ENCODE peak calls at places on chromosome 13, in eight cellular contexts. N is cardiac muscle cell, G is GM12865, H is transverse colon, S is psoas muscle, O is AG10803, L is lower lobe of right lung, M is PC-3. Y is an unnamed sample.
A peak's percentile ranks its signal among the peaks of the same experiment; 100 is the strongest.

GRCh38 chr13:36822786-36823185 is 3.8 kb downstream of the RFXAP start:
- DNase-seq in H (no peak), O (no peak), L (no peak), G (no peak), N (peak; percentile 15), S (no peak), M (no peak), Y (no peak)

GRCh38 chr13:38979891-38980627 is 10.6 kb downstream of the STOML3 start:
- DNase-seq in M (no peak), L (no peak), H (peak; percentile 13), G (no peak), N (peak; percentile 36), O (peak; percentile 10), S (peak; percentile 23), Y (no peak)

GRCh38 chr13:109204252-109204651 is 574.8 kb downstream of the MYO16 start:
- DNase-seq in S (no peak), M (no peak), H (no peak), O (peak; percentile 42), L (no peak), N (no peak), G (no peak), Y (no peak)

GRCh38 chr13:21124853-21125252 is 51.5 kb downstream of the SKA3 start:
- DNase-seq in N (peak; percentile 72), L (no peak), G (no peak), H (no peak), M (peak; percentile 78), S (no peak), O (peak; percentile 39), Y (no peak)

GRCh38 chr13:95267662-95268369 is 33.4 kb downstream of the ABCC4 start:
- DNase-seq in O (peak; percentile 87), G (no peak), L (no peak), S (no peak), H (peak; percentile 40), N (peak; percentile 81), M (peak; percentile 56), Y (no peak)

GRCh38 chr13:99366075-99366987 is 59.1 kb upstream of the GPR183 start:
- DNase-seq in N (no peak), H (no peak), O (no peak), L (no peak), M (no peak), G (peak; percentile 62), S (no peak), Y (peak; percentile 48)

GRCh38 chr13:31105020-31105800 is 56.5 kb downstream of the HSPH1 start:
- DNase-seq in N (peak; percentile 54), G (no peak), O (no peak), S (no peak), M (no peak), L (no peak), H (no peak), Y (no peak)

GRCh38 chr13:24032252-24032651 is 128.3 kb upstream of the SPATA13 start:
- DNase-seq in H (no peak), L (no peak), N (peak; percentile 95), O (peak; percentile 98), S (no peak), M (no peak), G (no peak), Y (no peak)

GRCh38 chr13:110027470-110028240 is 241.3 kb upstream of the IRS2 start:
- DNase-seq in H (no peak), G (no peak), N (no peak), O (no peak), L (no peak), M (no peak), S (no peak), Y (no peak)

GRCh38 chr13:62305758-62306157 is 890.1 kb upstream of the PCDH20 start:
- DNase-seq in H (no peak), L (no peak), N (no peak), S (no peak), M (no peak), G (peak; percentile 69), O (no peak), Y (no peak)

GRCh38 chr13:38415233-38415632 is 65.6 kb downstream of the UFM1 start:
- DNase-seq in S (no peak), M (no peak), O (no peak), L (no peak), N (no peak), G (peak; percentile 79), H (peak; percentile 8), Y (peak; percentile 40)

GRCh38 chr13:27920677-27921420 is 1.0 kb downstream of the PDX1 start:
- DNase-seq in L (no peak), H (no peak), S (no peak), N (peak; percentile 25), O (peak; percentile 11), M (peak; percentile 26), G (no peak), Y (no peak)

GRCh38 chr13:41458939-41459753 is 1.8 kb downstream of the RGCC start:
- DNase-seq in N (peak; percentile 70), H (peak; percentile 65), M (peak; percentile 59), S (peak; percentile 37), L (peak; percentile 65), G (peak; percentile 65), O (peak; percentile 78), Y (peak; percentile 81)

GRCh38 chr13:59263531-59263930 is 900.2 kb downstream of the DIAPH3 start:
- DNase-seq in S (no peak), N (no peak), G (no peak), O (no peak), L (no peak), M (no peak), H (no peak), Y (no peak)

GRCh38 chr13:59266478-59267063 is 897.2 kb downstream of the DIAPH3 start:
- DNase-seq in O (no peak), G (no peak), N (peak; percentile 14), H (no peak), S (no peak), L (no peak), M (no peak), Y (no peak)

GRCh38 chr13:59259416-59260000 is 904.2 kb downstream of the DIAPH3 start:
- DNase-seq in S (no peak), L (no peak), H (no peak), M (no peak), G (no peak), N (no peak), O (no peak), Y (no peak)

DNA sequence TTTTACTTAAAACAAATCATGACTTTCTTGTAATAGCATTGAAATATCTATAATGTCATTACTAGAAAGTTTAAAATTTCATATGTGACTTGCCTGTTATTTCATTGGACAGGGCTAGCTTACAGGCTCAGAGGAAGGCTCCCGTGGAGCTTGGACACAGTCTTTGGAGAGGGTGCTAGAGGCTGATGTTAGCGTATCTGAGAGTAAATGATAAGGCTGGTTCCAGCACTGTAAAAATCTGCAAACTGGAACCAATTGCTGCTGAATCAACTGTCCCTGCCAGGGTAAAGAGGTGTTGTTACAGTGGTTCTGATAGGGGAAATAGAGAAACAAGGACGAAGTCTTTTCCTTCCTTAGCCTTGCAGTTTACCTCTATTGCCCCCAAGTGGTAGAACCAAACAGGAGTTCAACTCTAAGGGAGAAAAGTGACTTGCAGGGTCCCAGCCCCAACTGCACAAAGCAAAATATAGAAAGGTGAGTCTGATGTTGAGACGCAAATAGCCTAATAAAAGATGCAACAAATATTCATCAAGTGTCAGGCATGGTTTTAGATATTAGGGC is 901.7 kb downstream of the DIAPH3 start:
- DNase-seq in G (peak; percentile 9), S (no peak), N (peak; percentile 68), M (no peak), L (no peak), H (no peak), O (no peak), Y (no peak)
- TF ChIP-seq CTCF in G (peak; percentile 15), S (peak; percentile 9), N (peak; percentile 72), M (no peak), L (no peak), H (no peak), O (no peak), Y (no peak)

DNA sequence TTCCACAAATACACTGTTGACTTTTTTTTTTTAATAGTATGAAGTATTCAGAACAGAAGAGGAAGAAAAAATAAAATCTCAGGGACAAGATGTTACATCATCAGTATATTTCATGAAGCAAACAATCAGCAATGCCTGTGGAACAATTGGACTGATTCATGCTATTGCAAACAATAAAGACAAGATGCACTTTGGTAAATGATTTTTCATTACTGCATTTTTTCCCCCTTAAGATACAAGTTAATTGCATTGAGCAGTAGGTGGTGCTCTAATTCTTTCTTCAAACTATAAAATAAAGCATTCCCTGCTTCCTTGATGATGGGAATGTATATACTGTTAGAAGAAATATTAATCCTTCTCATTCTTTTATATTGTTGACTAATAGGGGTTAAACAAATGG is 17.1 kb downstream of the UCHL3 start:
- DNase-seq in G (no peak), N (peak; percentile 67), H (no peak), S (no peak), L (no peak), O (peak; percentile 75), M (peak; percentile 64), Y (no peak)
- TF ChIP-seq CTCF in G (peak; percentile 14), N (peak; percentile 53), H (no peak), S (peak; percentile 24), L (no peak), O (peak; percentile 62), M (peak; percentile 57), Y (no peak)

DNA sequence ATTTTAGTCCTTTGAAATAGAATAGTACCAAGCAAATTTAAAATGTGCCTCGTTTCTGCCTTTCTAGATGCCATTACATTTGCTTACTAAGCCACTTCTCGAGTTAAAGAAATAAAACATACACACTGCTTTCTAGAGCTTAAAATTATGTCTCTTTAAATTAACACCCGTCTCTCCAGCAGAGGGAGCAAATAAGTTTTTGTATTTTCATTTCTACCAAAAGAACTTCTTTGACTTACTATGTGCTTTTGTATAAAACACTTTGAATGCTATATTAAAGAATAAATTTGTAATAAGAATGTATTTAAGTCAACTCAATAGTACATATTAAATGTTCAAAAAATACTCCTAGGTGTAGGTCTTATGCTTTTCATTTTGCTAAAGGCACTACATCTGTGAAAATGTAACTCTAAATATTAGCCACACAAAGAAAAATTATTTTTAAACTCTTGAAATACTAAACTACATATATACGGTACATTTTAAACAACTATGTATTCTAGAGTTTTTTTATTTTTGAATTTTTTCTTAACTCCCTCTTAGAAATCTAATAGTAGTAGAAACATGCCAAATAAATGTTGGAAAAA is 269.3 kb upstream of the MIR17HG start:
- DNase-seq in S (no peak), G (no peak), H (no peak), L (no peak), N (peak; percentile 41), M (peak; percentile 21), O (no peak), Y (no peak)
- TF ChIP-seq CTCF in S (peak; percentile 4), G (peak; percentile 6), H (no peak), L (no peak), N (peak; percentile 42), M (peak; percentile 54), O (no peak), Y (peak; percentile 23)

DNA sequence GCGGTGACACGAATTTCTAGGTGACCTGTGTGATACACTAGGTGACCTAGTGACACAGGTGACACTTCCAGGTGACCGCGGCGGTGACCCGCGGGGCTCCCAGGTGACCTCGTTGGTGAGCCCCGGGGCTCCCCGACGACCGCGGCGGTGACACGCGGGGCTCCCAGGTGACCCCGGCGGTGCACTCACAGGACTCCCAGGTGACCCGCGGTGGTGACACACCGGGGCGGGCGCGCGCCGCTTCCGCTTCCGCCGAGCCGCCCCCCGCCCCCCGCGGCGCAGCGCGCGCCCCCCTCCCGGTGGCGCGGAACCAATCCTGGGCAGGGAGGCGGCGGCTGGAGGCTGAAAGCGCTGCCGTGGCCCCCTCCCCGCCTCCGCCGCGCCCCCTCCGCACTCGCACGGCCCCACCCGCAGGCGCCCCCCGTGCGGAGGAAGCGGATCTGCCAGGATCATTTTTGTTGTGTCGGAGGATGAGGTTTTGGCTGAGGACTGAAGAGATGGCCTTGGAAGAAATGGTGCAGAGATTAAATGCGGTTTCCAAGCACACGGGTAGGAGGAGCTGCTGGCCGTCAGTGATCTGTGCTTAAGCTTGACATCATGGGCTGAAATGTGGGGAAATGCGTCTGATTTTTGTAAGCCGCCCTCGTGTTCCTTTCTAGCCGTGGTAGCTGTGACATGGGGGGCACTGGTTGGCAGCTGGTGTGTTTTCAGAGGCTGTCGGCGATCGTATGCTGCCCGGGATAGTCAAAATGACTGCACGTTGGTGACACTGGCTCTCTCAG is at the start of gene MCF2L:
- DNase-seq in N (peak; percentile 65), S (no peak), M (peak; percentile 45), G (peak; percentile 3), L (peak; percentile 66), H (peak; percentile 55), O (peak; percentile 20), Y (peak; percentile 78)
- TF ChIP-seq CTCF in N (peak; percentile 19), S (no peak), M (peak; percentile 24), G (no peak), L (no peak), H (peak; percentile 34), O (peak; percentile 9), Y (no peak)

Y was measured in activated CD8-positive, alpha-beta T cell treated with anti-CD3 and anti-CD28 coated beads for 36 hours.